ENCODE peak calls at places on chromosomes 7 and 10, in ten cellular contexts. One of them, this sample, is unnamed.

GRCh38 chr10:72079356-72079755 is 9.0 kb downstream of the SPOCK2 start:
- DNase-seq in fibroblast of lung: no peak
- DNase-seq in right atrium auricular region: no peak
- DNase-seq in epithelial cell of esophagus: no peak
- DNase-seq in upper lobe of left lung: no peak
- DNase-seq in astrocyte of the cerebellum: no peak
- DNase-seq in nephron progenitor cell: peak
- DNase-seq in cardiac muscle cell: no peak
- DNase-seq in tibial artery: no peak
- DNase-seq in cardiac fibroblast: no peak
- DNase-seq in this sample: no peak

GRCh38 chr10:119426699-119427098 is 115.8 kb downstream of the RGS10 start:
- DNase-seq in astrocyte of the cerebellum: no peak
- DNase-seq in tibial artery: no peak
- DNase-seq in cardiac fibroblast: no peak
- DNase-seq in cardiac muscle cell: no peak
- DNase-seq in nephron progenitor cell: no peak
- DNase-seq in right atrium auricular region: no peak
- DNase-seq in epithelial cell of esophagus: no peak
- DNase-seq in upper lobe of left lung: no peak
- DNase-seq in fibroblast of lung: no peak
- DNase-seq in this sample: no peak

GRCh38 chr7:151688236-151688780 is 168.6 kb upstream of the RHEB start:
- DNase-seq in tibial artery: no peak
- DNase-seq in right atrium auricular region: no peak
- DNase-seq in cardiac muscle cell: no peak
- DNase-seq in nephron progenitor cell: no peak
- DNase-seq in epithelial cell of esophagus: no peak
- DNase-seq in astrocyte of the cerebellum: no peak
- DNase-seq in cardiac fibroblast: no peak
- DNase-seq in upper lobe of left lung: no peak
- DNase-seq in fibroblast of lung: no peak
- DNase-seq in this sample: no peak

GRCh38 chr7:130356760-130357611 is 12.4 kb downstream of the CPA5 start:
- DNase-seq in cardiac fibroblast: peak
- DNase-seq in fibroblast of lung: peak
- DNase-seq in tibial artery: peak
- DNase-seq in nephron progenitor cell: no peak
- DNase-seq in right atrium auricular region: peak
- DNase-seq in astrocyte of the cerebellum: peak
- DNase-seq in cardiac muscle cell: no peak
- DNase-seq in upper lobe of left lung: peak
- DNase-seq in epithelial cell of esophagus: peak
- DNase-seq in this sample: no peak

GRCh38 chr10:118017850-118018249 is 28.9 kb downstream of the RAB11FIP2 start:
- DNase-seq in nephron progenitor cell: peak
- DNase-seq in cardiac fibroblast: no peak
- DNase-seq in upper lobe of left lung: peak
- DNase-seq in astrocyte of the cerebellum: no peak
- DNase-seq in cardiac muscle cell: peak
- DNase-seq in right atrium auricular region: no peak
- DNase-seq in fibroblast of lung: no peak
- DNase-seq in tibial artery: no peak
- DNase-seq in epithelial cell of esophagus: no peak
- DNase-seq in this sample: no peak

GRCh38 chr10:9010093-9010492 is 955.6 kb downstream of the GATA3 start:
- DNase-seq in astrocyte of the cerebellum: no peak
- DNase-seq in fibroblast of lung: no peak
- DNase-seq in tibial artery: no peak
- DNase-seq in cardiac muscle cell: peak
- DNase-seq in upper lobe of left lung: no peak
- DNase-seq in right atrium auricular region: no peak
- DNase-seq in nephron progenitor cell: no peak
- DNase-seq in cardiac fibroblast: no peak
- DNase-seq in epithelial cell of esophagus: peak
- DNase-seq in this sample: no peak

GRCh38 chr7:28726563-28726962 is 231.6 kb downstream of the TRIL start:
- DNase-seq in right atrium auricular region: no peak
- DNase-seq in cardiac muscle cell: no peak
- DNase-seq in epithelial cell of esophagus: no peak
- DNase-seq in astrocyte of the cerebellum: no peak
- DNase-seq in nephron progenitor cell: peak
- DNase-seq in upper lobe of left lung: no peak
- DNase-seq in cardiac fibroblast: no peak
- DNase-seq in fibroblast of lung: no peak
- DNase-seq in tibial artery: no peak
- DNase-seq in this sample: no peak

GRCh38 chr7:100089458-100090201 is 861 bp downstream of the COPS6 start:
- DNase-seq in nephron progenitor cell: no peak
- DNase-seq in epithelial cell of esophagus: peak
- DNase-seq in upper lobe of left lung: no peak
- DNase-seq in cardiac fibroblast: no peak
- DNase-seq in right atrium auricular region: no peak
- DNase-seq in tibial artery: no peak
- DNase-seq in astrocyte of the cerebellum: no peak
- DNase-seq in cardiac muscle cell: no peak
- DNase-seq in fibroblast of lung: peak
- DNase-seq in this sample: no peak

GRCh38 chr7:139351027-139351426 is 8.7 kb upstream of the LUC7L2 start:
- DNase-seq in tibial artery: no peak
- DNase-seq in cardiac muscle cell: no peak
- DNase-seq in epithelial cell of esophagus: no peak
- DNase-seq in nephron progenitor cell: no peak
- DNase-seq in upper lobe of left lung: no peak
- DNase-seq in cardiac fibroblast: no peak
- DNase-seq in fibroblast of lung: no peak
- DNase-seq in astrocyte of the cerebellum: no peak
- DNase-seq in right atrium auricular region: no peak
- DNase-seq in this sample: no peak

GRCh38 chr7:118372530-118372929 is 148.0 kb downstream of the ANKRD7 start:
- DNase-seq in tibial artery: no peak
- DNase-seq in fibroblast of lung: peak
- DNase-seq in right atrium auricular region: no peak
- DNase-seq in astrocyte of the cerebellum: peak
- DNase-seq in upper lobe of left lung: no peak
- DNase-seq in nephron progenitor cell: no peak
- DNase-seq in cardiac fibroblast: peak
- DNase-seq in cardiac muscle cell: no peak
- DNase-seq in epithelial cell of esophagus: peak
- DNase-seq in this sample: no peak

DNA sequence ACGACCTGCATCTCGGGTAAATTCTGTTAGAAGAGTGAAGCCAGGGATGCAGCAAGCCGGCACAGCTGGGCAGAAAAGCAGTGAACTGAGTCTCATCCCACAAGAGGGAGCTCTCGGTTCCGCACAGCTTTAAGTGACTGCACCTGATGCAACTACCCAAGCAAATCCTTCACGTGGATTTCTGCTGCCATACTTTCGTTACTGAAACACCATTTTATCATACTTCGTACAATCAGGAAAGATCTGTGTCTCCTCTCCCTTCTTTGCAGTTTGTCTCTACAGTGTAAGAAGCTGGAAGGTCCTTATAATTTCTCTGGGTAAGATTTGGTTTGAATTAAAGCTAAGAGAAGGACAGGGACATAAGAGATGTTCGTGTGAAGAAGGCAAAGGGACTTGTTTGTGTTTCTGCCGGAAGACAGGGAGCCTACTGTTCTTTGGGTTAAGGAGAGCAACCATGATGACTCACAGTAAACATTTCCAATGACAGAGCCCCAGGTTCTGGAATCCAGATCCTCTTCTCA is 427.0 kb downstream of the GPAM start:
- DNase-seq in cardiac muscle cell: peak
- DNase-seq in upper lobe of left lung: peak
- DNase-seq in nephron progenitor cell: peak
- DNase-seq in epithelial cell of esophagus: peak
- DNase-seq in fibroblast of lung: peak
- DNase-seq in cardiac fibroblast: no peak
- DNase-seq in tibial artery: peak
- DNase-seq in astrocyte of the cerebellum: peak
- DNase-seq in right atrium auricular region: no peak
- DNase-seq in this sample: peak
- TF ChIP-seq CTCF in cardiac muscle cell: no peak
- TF ChIP-seq CTCF in upper lobe of left lung: peak
- TF ChIP-seq CTCF in nephron progenitor cell: peak
- TF ChIP-seq CTCF in epithelial cell of esophagus: peak
- TF ChIP-seq CTCF in fibroblast of lung: no peak
- TF ChIP-seq CTCF in cardiac fibroblast: peak
- TF ChIP-seq CTCF in tibial artery: peak
- TF ChIP-seq CTCF in astrocyte of the cerebellum: peak
- TF ChIP-seq CTCF in right atrium auricular region: peak
- TF ChIP-seq CTCF in this sample: no peak

GRCh38 chr7:82247814-82248433 is 195.7 kb downstream of the CACNA2D1 start:
- DNase-seq in cardiac fibroblast: peak
- DNase-seq in epithelial cell of esophagus: peak
- DNase-seq in astrocyte of the cerebellum: no peak
- DNase-seq in right atrium auricular region: no peak
- DNase-seq in tibial artery: no peak
- DNase-seq in cardiac muscle cell: no peak
- DNase-seq in nephron progenitor cell: no peak
- DNase-seq in fibroblast of lung: peak
- DNase-seq in upper lobe of left lung: no peak
- DNase-seq in this sample: no peak
- TF ChIP-seq CTCF in cardiac fibroblast: peak
- TF ChIP-seq CTCF in epithelial cell of esophagus: peak
- TF ChIP-seq CTCF in astrocyte of the cerebellum: peak
- TF ChIP-seq CTCF in right atrium auricular region: peak
- TF ChIP-seq CTCF in tibial artery: no peak
- TF ChIP-seq CTCF in cardiac muscle cell: peak
- TF ChIP-seq CTCF in nephron progenitor cell: peak
- TF ChIP-seq CTCF in fibroblast of lung: peak
- TF ChIP-seq CTCF in upper lobe of left lung: no peak
- TF ChIP-seq CTCF in this sample: no peak

DNA sequence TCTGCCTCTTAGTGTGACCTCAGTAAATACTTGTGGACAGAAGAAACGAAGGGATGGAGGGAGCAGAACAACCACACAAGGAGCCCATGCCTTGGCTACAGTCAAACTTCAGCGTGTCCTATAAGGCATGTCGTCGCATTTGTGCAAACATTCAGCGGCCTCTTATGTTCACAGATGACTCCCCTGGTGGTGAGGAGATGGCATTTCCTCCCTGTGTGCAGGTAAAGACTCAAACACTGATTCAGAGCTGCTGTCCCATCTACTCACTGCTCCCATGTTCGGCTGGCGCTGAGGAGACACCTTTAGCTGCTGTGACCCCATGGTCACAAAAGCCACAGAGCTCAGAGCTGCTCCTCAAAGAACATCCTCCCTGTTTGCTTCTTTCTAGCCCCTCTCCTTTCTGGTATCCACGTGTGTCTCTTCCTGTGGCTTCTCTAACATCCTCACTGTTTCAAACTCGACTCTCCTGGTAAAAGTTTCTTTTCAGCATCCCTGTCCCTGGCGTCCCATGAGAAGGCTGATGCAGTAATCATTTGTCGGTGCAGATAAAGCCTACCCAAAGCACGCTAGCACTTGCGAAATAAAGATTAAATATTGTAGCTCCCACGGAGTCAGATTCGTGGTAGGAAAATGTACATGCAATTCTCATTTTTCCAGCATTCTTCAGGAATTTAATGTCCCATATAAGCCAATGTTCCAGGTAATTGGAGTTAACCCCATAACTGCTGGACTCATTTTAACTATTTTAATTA is 124.9 kb upstream of the NEBL start:
- DNase-seq in nephron progenitor cell: no peak
- DNase-seq in astrocyte of the cerebellum: no peak
- DNase-seq in right atrium auricular region: no peak
- DNase-seq in cardiac muscle cell: peak
- DNase-seq in cardiac fibroblast: peak
- DNase-seq in tibial artery: no peak
- DNase-seq in epithelial cell of esophagus: no peak
- DNase-seq in upper lobe of left lung: no peak
- DNase-seq in fibroblast of lung: no peak
- DNase-seq in this sample: no peak
- TF ChIP-seq CTCF in nephron progenitor cell: no peak
- TF ChIP-seq CTCF in astrocyte of the cerebellum: no peak
- TF ChIP-seq CTCF in right atrium auricular region: peak
- TF ChIP-seq CTCF in cardiac muscle cell: peak
- TF ChIP-seq CTCF in cardiac fibroblast: peak
- TF ChIP-seq CTCF in tibial artery: no peak
- TF ChIP-seq CTCF in epithelial cell of esophagus: no peak
- TF ChIP-seq CTCF in upper lobe of left lung: no peak
- TF ChIP-seq CTCF in fibroblast of lung: peak
- TF ChIP-seq CTCF in this sample: no peak

GRCh38 chr7:34845666-34846361 is 187.8 kb downstream of the NPSR1 start:
- DNase-seq in right atrium auricular region: no peak
- DNase-seq in tibial artery: no peak
- DNase-seq in astrocyte of the cerebellum: no peak
- DNase-seq in fibroblast of lung: peak
- DNase-seq in cardiac fibroblast: no peak
- DNase-seq in upper lobe of left lung: no peak
- DNase-seq in cardiac muscle cell: no peak
- DNase-seq in epithelial cell of esophagus: peak
- DNase-seq in nephron progenitor cell: no peak
- DNase-seq in this sample: no peak
- TF ChIP-seq CTCF in right atrium auricular region: no peak
- TF ChIP-seq CTCF in tibial artery: no peak
- TF ChIP-seq CTCF in astrocyte of the cerebellum: no peak
- TF ChIP-seq CTCF in fibroblast of lung: no peak
- TF ChIP-seq CTCF in cardiac fibroblast: no peak
- TF ChIP-seq CTCF in upper lobe of left lung: no peak
- TF ChIP-seq CTCF in cardiac muscle cell: no peak
- TF ChIP-seq CTCF in epithelial cell of esophagus: no peak
- TF ChIP-seq CTCF in nephron progenitor cell: no peak
- TF ChIP-seq CTCF in this sample: no peak

GRCh38 chr10:75230600-75231038 is 5.1 kb downstream of the COMTD1 start:
- DNase-seq in right atrium auricular region: peak
- DNase-seq in upper lobe of left lung: peak
- DNase-seq in cardiac fibroblast: peak
- DNase-seq in fibroblast of lung: peak
- DNase-seq in cardiac muscle cell: peak
- DNase-seq in epithelial cell of esophagus: peak
- DNase-seq in astrocyte of the cerebellum: peak
- DNase-seq in tibial artery: peak
- DNase-seq in nephron progenitor cell: peak
- DNase-seq in this sample: peak
- TF ChIP-seq CTCF in right atrium auricular region: peak
- TF ChIP-seq CTCF in upper lobe of left lung: peak
- TF ChIP-seq CTCF in cardiac fibroblast: peak
- TF ChIP-seq CTCF in fibroblast of lung: peak
- TF ChIP-seq CTCF in cardiac muscle cell: peak
- TF ChIP-seq CTCF in epithelial cell of esophagus: peak
- TF ChIP-seq CTCF in astrocyte of the cerebellum: peak
- TF ChIP-seq CTCF in tibial artery: peak
- TF ChIP-seq CTCF in nephron progenitor cell: peak
- TF ChIP-seq CTCF in this sample: peak

GRCh38 chr7:108109216-108109908 is 20.8 kb downstream of the LAMB4 start:
- DNase-seq in cardiac fibroblast: peak
- DNase-seq in cardiac muscle cell: no peak
- DNase-seq in right atrium auricular region: no peak
- DNase-seq in tibial artery: no peak
- DNase-seq in upper lobe of left lung: no peak
- DNase-seq in nephron progenitor cell: no peak
- DNase-seq in astrocyte of the cerebellum: no peak
- DNase-seq in epithelial cell of esophagus: peak
- DNase-seq in fibroblast of lung: no peak
- DNase-seq in this sample: no peak
- TF ChIP-seq CTCF in cardiac fibroblast: peak
- TF ChIP-seq CTCF in cardiac muscle cell: peak
- TF ChIP-seq CTCF in right atrium auricular region: peak
- TF ChIP-seq CTCF in tibial artery: no peak
- TF ChIP-seq CTCF in upper lobe of left lung: no peak
- TF ChIP-seq CTCF in nephron progenitor cell: peak
- TF ChIP-seq CTCF in astrocyte of the cerebellum: peak
- TF ChIP-seq CTCF in epithelial cell of esophagus: peak
- TF ChIP-seq CTCF in fibroblast of lung: peak
- TF ChIP-seq CTCF in this sample: no peak